ENCODE peak calls at places on chromosome 15, in four cellular contexts. L is lower leg skin; J is natural killer cell; Y is CD8-positive, alpha-beta T cell. R is an unnamed sample.

GRCh38 chr15:67433495-67434099 is 87.3 kb upstream of the C15orf61 start:
- DNase-seq in L (peak; percentile 84), J (no peak), Y (no peak), R (no peak)

GRCh38 chr15:28125673-28126651 is 26.8 kb upstream of the OCA2 start:
- DNase-seq in L (no peak), J (no peak), Y (no peak), R (no peak)

GRCh38 chr15:74438206-74438605 is 4.4 kb upstream of the SEMA7A start:
- DNase-seq in L (no peak), J (no peak), Y (no peak), R (no peak)

GRCh38 chr15:100461049-100461448 is 67.7 kb downstream of the CERS3 start:
- DNase-seq in L (no peak), J (no peak), Y (no peak), R (no peak)

GRCh38 chr15:90871716-90872480 is 3.5 kb downstream of the FURIN start:
- DNase-seq in L (peak; percentile 76), J (no peak), Y (no peak), R (peak; percentile 72)

GRCh38 chr15:69749274-69749673 is 296.7 kb downstream of the RPLP1 start:
- DNase-seq in L (no peak), J (no peak), Y (no peak), R (no peak)

GRCh38 chr15:56886450-56886856 is 32.0 kb upstream of the TCF12 start:
- DNase-seq in L (no peak), J (peak; percentile 17), Y (no peak), R (no peak)

GRCh38 chr15:96153938-96154337 is 176.6 kb upstream of the NR2F2 start:
- DNase-seq in L (no peak), J (no peak), Y (no peak), R (no peak)

GRCh38 chr15:51267047-51267713 is 71.2 kb downstream of the CYP19A1 start:
- DNase-seq in L (no peak), J (no peak), Y (no peak), R (no peak)

GRCh38 chr15:55649058-55649423 is 60.9 kb upstream of the PYGO1 start:
- DNase-seq in L (no peak), J (no peak), Y (no peak), R (no peak)

GRCh38 chr15:70376929-70377691 is 279.4 kb upstream of the TLE3 start:
- DNase-seq in L (peak; percentile 89), J (no peak), Y (no peak), R (peak; percentile 69)

GRCh38 chr15:58440181-58440910 is 8.6 kb downstream of the LIPC start:
- DNase-seq in L (peak; percentile 85), J (no peak), Y (no peak), R (no peak)

GRCh38 chr15:98455899-98456298 is 192.4 kb upstream of the IGF1R start:
- DNase-seq in L (no peak), J (no peak), Y (no peak), R (no peak)

GRCh38 chr15:57444877-57445513 is 68.7 kb downstream of the CGNL1 start:
- DNase-seq in L (no peak), J (no peak), Y (no peak), R (no peak)

GRCh38 chr15:50183112-50183794 is 1.3 kb downstream of the SLC27A2 start:
- DNase-seq in L (no peak), J (no peak), Y (no peak), R (no peak)

GRCh38 chr15:45439521-45439931 is 61.2 kb upstream of the GATM start:
- DNase-seq in L (no peak), J (no peak), Y (no peak), R (no peak)

GRCh38 chr15:93012793-93013192 is 76.2 kb downstream of the RGMA start:
- DNase-seq in L (no peak), J (no peak), Y (no peak), R (no peak)

GRCh38 chr15:68429691-68430470 is 2.1 kb downstream of the ITGA11 start:
- DNase-seq in L (peak; percentile 86), J (no peak), Y (no peak), R (peak; percentile 20)

GRCh38 chr15:70575251-70576227 is 187.8 kb downstream of the UACA start:
- DNase-seq in L (peak; percentile 76), J (no peak), Y (no peak), R (no peak)

GRCh38 chr15:70451861-70452653 is 311.3 kb downstream of the UACA start:
- DNase-seq in L (no peak), J (no peak), Y (no peak), R (no peak)

GRCh38 chr15:71713191-71713798 is 97.1 kb upstream of the NR2E3 start:
- DNase-seq in L (no peak), J (no peak), Y (no peak), R (no peak)

GRCh38 chr15:38028869-38029268 is 94.4 kb downstream of the TMCO5A start:
- DNase-seq in L (no peak), J (no peak), Y (no peak), R (no peak)

GRCh38 chr15:32029409-32029861 is 880 bp upstream of the CHRNA7 start:
- DNase-seq in L (no peak), J (no peak), Y (no peak), R (peak; percentile 75)
- TF ChIP-seq CTCF in L (no peak), J (no peak), Y (no peak), R (peak; percentile 70)

GRCh38 chr15:39976291-39977274 is 42.7 kb downstream of the EIF2AK4 start:
- DNase-seq in L (peak; percentile 91), J (no peak), Y (no peak), R (no peak)
- TF ChIP-seq CTCF in L (no peak), J (no peak), Y (no peak), R (peak; percentile 54)

GRCh38 chr15:75809986-75810750 is 33.1 kb upstream of the UBE2Q2 start:
- DNase-seq in L (no peak), J (no peak), Y (no peak), R (no peak)
- TF ChIP-seq CTCF in L (no peak), J (no peak), Y (no peak), R (peak; percentile 44)

GRCh38 chr15:83837946-83838571 is 184.1 kb downstream of the ADAMTSL3 start:
- DNase-seq in L (no peak), J (no peak), Y (no peak), R (no peak)

GRCh38 chr15:83842281-83842680 is 188.4 kb downstream of the ADAMTSL3 start:
- DNase-seq in L (no peak), J (no peak), Y (no peak), R (no peak)

GRCh38 chr15:83843511-83843910 is 189.6 kb downstream of the ADAMTSL3 start:
- DNase-seq in L (no peak), J (no peak), Y (no peak), R (no peak)

GRCh38 chr15:83835384-83836010 is 181.6 kb downstream of the ADAMTSL3 start:
- DNase-seq in L (no peak), J (no peak), Y (no peak), R (no peak)

DNA sequence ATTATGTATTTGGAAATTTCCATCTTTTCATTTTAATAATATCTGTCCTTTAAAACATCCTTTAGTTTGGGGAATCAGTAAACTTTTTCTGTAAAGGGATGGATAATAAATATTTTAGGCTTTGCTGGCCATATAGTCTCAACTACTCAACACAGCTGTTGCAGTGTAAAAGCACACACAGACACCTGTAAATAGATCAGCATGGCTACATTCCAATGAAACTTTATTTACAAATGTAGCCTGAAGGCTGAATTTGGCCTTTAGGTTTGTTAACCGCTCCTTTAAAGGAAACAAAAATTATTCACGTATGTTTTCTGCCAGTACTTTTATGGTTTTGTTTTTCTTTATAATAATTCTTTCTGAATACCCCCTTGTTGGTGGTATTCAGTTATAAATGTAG is 184.8 kb downstream of the ADAMTSL3 start:
- DNase-seq in L (no peak), J (no peak), Y (no peak), R (no peak)
- TF ChIP-seq CTCF in L (no peak), J (no peak), Y (no peak), R (no peak)

GRCh38 chr15:31214158-31214863 is 112.3 kb upstream of the KLF13 start:
- DNase-seq in L (peak; percentile 74), J (no peak), Y (no peak), R (no peak)
- TF ChIP-seq CTCF in L (no peak), J (no peak), Y (no peak), R (no peak)